ENCODE peak calls at places on chromosome 15, in four cellular contexts. One of them, this sample, is unnamed.

GRCh38 chr15:28989896-28990295 is 104.1 kb downstream of the APBA2 start:
- DNase-seq in NCI-H1417: no peak
- DNase-seq in stimulated activated CD8-positive, alpha-beta memory T cell treated with anti-CD3 and anti-CD28 coated beads, Interleukin-4, amount 100 ng/mL, for 24 hours: no peak
- DNase-seq in hepatic stellate cell: no peak
- DNase-seq in this sample: no peak

GRCh38 chr15:90266061-90266431 is 574 bp downstream of the NGRN start:
- DNase-seq in stimulated activated CD8-positive, alpha-beta memory T cell treated with anti-CD3 and anti-CD28 coated beads, Interleukin-4, amount 100 ng/mL, for 24 hours: peak
- DNase-seq in hepatic stellate cell: peak
- DNase-seq in NCI-H1417: peak
- DNase-seq in this sample: peak

GRCh38 chr15:84835661-84836384 is 18.7 kb downstream of the ALPK3 start:
- DNase-seq in stimulated activated CD8-positive, alpha-beta memory T cell treated with anti-CD3 and anti-CD28 coated beads, Interleukin-4, amount 100 ng/mL, for 24 hours: no peak
- DNase-seq in NCI-H1417: no peak
- DNase-seq in hepatic stellate cell: no peak
- DNase-seq in this sample: no peak

GRCh38 chr15:46636220-46636619 is 1001.4 kb downstream of the SQOR start:
- DNase-seq in hepatic stellate cell: no peak
- DNase-seq in NCI-H1417: no peak
- DNase-seq in stimulated activated CD8-positive, alpha-beta memory T cell treated with anti-CD3 and anti-CD28 coated beads, Interleukin-4, amount 100 ng/mL, for 24 hours: no peak
- DNase-seq in this sample: no peak

GRCh38 chr15:64883097-64883581 is 28.6 kb upstream of the ANKDD1A start:
- DNase-seq in NCI-H1417: no peak
- DNase-seq in hepatic stellate cell: no peak
- DNase-seq in stimulated activated CD8-positive, alpha-beta memory T cell treated with anti-CD3 and anti-CD28 coated beads, Interleukin-4, amount 100 ng/mL, for 24 hours: no peak
- DNase-seq in this sample: no peak

GRCh38 chr15:33871911-33872760 is 96.2 kb upstream of the CHRM5 start:
- DNase-seq in hepatic stellate cell: no peak
- DNase-seq in stimulated activated CD8-positive, alpha-beta memory T cell treated with anti-CD3 and anti-CD28 coated beads, Interleukin-4, amount 100 ng/mL, for 24 hours: no peak
- DNase-seq in NCI-H1417: peak
- DNase-seq in this sample: no peak

GRCh38 chr15:101510212-101511197 is 21.0 kb upstream of the PCSK6 start:
- DNase-seq in stimulated activated CD8-positive, alpha-beta memory T cell treated with anti-CD3 and anti-CD28 coated beads, Interleukin-4, amount 100 ng/mL, for 24 hours: no peak
- DNase-seq in NCI-H1417: no peak
- DNase-seq in hepatic stellate cell: no peak
- DNase-seq in this sample: no peak

GRCh38 chr15:68997050-68997449 is 17.4 kb upstream of the NOX5 start:
- DNase-seq in stimulated activated CD8-positive, alpha-beta memory T cell treated with anti-CD3 and anti-CD28 coated beads, Interleukin-4, amount 100 ng/mL, for 24 hours: no peak
- DNase-seq in NCI-H1417: no peak
- DNase-seq in hepatic stellate cell: no peak
- DNase-seq in this sample: no peak

GRCh38 chr15:25770031-25770430 is 93.1 kb downstream of the ATP10A start:
- DNase-seq in hepatic stellate cell: no peak
- DNase-seq in NCI-H1417: no peak
- DNase-seq in stimulated activated CD8-positive, alpha-beta memory T cell treated with anti-CD3 and anti-CD28 coated beads, Interleukin-4, amount 100 ng/mL, for 24 hours: no peak
- DNase-seq in this sample: no peak

GRCh38 chr15:76035593-76035992 is 23.4 kb upstream of the NRG4 start:
- DNase-seq in NCI-H1417: no peak
- DNase-seq in hepatic stellate cell: no peak
- DNase-seq in stimulated activated CD8-positive, alpha-beta memory T cell treated with anti-CD3 and anti-CD28 coated beads, Interleukin-4, amount 100 ng/mL, for 24 hours: no peak
- DNase-seq in this sample: no peak

GRCh38 chr15:29818141-29818540 is 4.1 kb downstream of the TJP1 start:
- DNase-seq in stimulated activated CD8-positive, alpha-beta memory T cell treated with anti-CD3 and anti-CD28 coated beads, Interleukin-4, amount 100 ng/mL, for 24 hours: no peak
- DNase-seq in NCI-H1417: no peak
- DNase-seq in hepatic stellate cell: no peak
- DNase-seq in this sample: no peak

GRCh38 chr15:79640206-79640605 is 208.1 kb downstream of the MINAR1 start:
- DNase-seq in NCI-H1417: no peak
- DNase-seq in hepatic stellate cell: peak
- DNase-seq in stimulated activated CD8-positive, alpha-beta memory T cell treated with anti-CD3 and anti-CD28 coated beads, Interleukin-4, amount 100 ng/mL, for 24 hours: no peak
- DNase-seq in this sample: peak

GRCh38 chr15:49270541-49271421 is 100.7 kb downstream of the GALK2 start:
- DNase-seq in stimulated activated CD8-positive, alpha-beta memory T cell treated with anti-CD3 and anti-CD28 coated beads, Interleukin-4, amount 100 ng/mL, for 24 hours: no peak
- DNase-seq in hepatic stellate cell: peak
- DNase-seq in NCI-H1417: no peak
- DNase-seq in this sample: no peak

GRCh38 chr15:51104512-51104911 is 9.8 kb upstream of the TNFAIP8L3 start:
- DNase-seq in NCI-H1417: no peak
- DNase-seq in stimulated activated CD8-positive, alpha-beta memory T cell treated with anti-CD3 and anti-CD28 coated beads, Interleukin-4, amount 100 ng/mL, for 24 hours: no peak
- DNase-seq in hepatic stellate cell: peak
- DNase-seq in this sample: no peak

GRCh38 chr15:81410318-81410753 is 36.3 kb upstream of the TMC3 start:
- DNase-seq in NCI-H1417: peak
- DNase-seq in hepatic stellate cell: peak
- DNase-seq in stimulated activated CD8-positive, alpha-beta memory T cell treated with anti-CD3 and anti-CD28 coated beads, Interleukin-4, amount 100 ng/mL, for 24 hours: no peak
- DNase-seq in this sample: peak

GRCh38 chr15:57591237-57591821 is 375 bp upstream of the MYZAP start:
- DNase-seq in hepatic stellate cell: no peak
- DNase-seq in NCI-H1417: no peak
- DNase-seq in stimulated activated CD8-positive, alpha-beta memory T cell treated with anti-CD3 and anti-CD28 coated beads, Interleukin-4, amount 100 ng/mL, for 24 hours: no peak
- DNase-seq in this sample: no peak

GRCh38 chr15:78969687-78970349 is 25.0 kb upstream of the CTSH start:
- DNase-seq in stimulated activated CD8-positive, alpha-beta memory T cell treated with anti-CD3 and anti-CD28 coated beads, Interleukin-4, amount 100 ng/mL, for 24 hours: no peak
- DNase-seq in NCI-H1417: no peak
- DNase-seq in hepatic stellate cell: no peak
- DNase-seq in this sample: no peak

GRCh38 chr15:70923311-70924080 is 30.9 kb downstream of the LRRC49 start:
- DNase-seq in NCI-H1417: no peak
- DNase-seq in hepatic stellate cell: no peak
- DNase-seq in stimulated activated CD8-positive, alpha-beta memory T cell treated with anti-CD3 and anti-CD28 coated beads, Interleukin-4, amount 100 ng/mL, for 24 hours: no peak
- DNase-seq in this sample: no peak

GRCh38 chr15:39434751-39435238 is 146.1 kb upstream of the THBS1 start:
- DNase-seq in NCI-H1417: no peak
- DNase-seq in stimulated activated CD8-positive, alpha-beta memory T cell treated with anti-CD3 and anti-CD28 coated beads, Interleukin-4, amount 100 ng/mL, for 24 hours: no peak
- DNase-seq in hepatic stellate cell: no peak
- DNase-seq in this sample: no peak

GRCh38 chr15:88938802-88939485 is 25.8 kb upstream of the MFGE8 start:
- DNase-seq in stimulated activated CD8-positive, alpha-beta memory T cell treated with anti-CD3 and anti-CD28 coated beads, Interleukin-4, amount 100 ng/mL, for 24 hours: no peak
- DNase-seq in NCI-H1417: no peak
- DNase-seq in hepatic stellate cell: no peak
- DNase-seq in this sample: no peak

GRCh38 chr15:81155375-81156218 is 21.5 kb downstream of the CFAP161 start:
- DNase-seq in stimulated activated CD8-positive, alpha-beta memory T cell treated with anti-CD3 and anti-CD28 coated beads, Interleukin-4, amount 100 ng/mL, for 24 hours: no peak
- DNase-seq in hepatic stellate cell: peak
- DNase-seq in NCI-H1417: no peak
- DNase-seq in this sample: peak

GRCh38 chr15:63374686-63375520 is 6.7 kb downstream of the CA12 start:
- DNase-seq in stimulated activated CD8-positive, alpha-beta memory T cell treated with anti-CD3 and anti-CD28 coated beads, Interleukin-4, amount 100 ng/mL, for 24 hours: no peak
- DNase-seq in NCI-H1417: no peak
- DNase-seq in hepatic stellate cell: peak
- DNase-seq in this sample: peak

GRCh38 chr15:91885054-91885453 is 31.5 kb downstream of the SLCO3A1 start:
- DNase-seq in stimulated activated CD8-positive, alpha-beta memory T cell treated with anti-CD3 and anti-CD28 coated beads, Interleukin-4, amount 100 ng/mL, for 24 hours: no peak
- DNase-seq in NCI-H1417: no peak
- DNase-seq in hepatic stellate cell: no peak
- DNase-seq in this sample: no peak

GRCh38 chr15:69468241-69469121 is 15.9 kb downstream of the RPLP1 start:
- DNase-seq in stimulated activated CD8-positive, alpha-beta memory T cell treated with anti-CD3 and anti-CD28 coated beads, Interleukin-4, amount 100 ng/mL, for 24 hours: peak
- DNase-seq in hepatic stellate cell: no peak
- DNase-seq in NCI-H1417: peak
- DNase-seq in this sample: no peak

GRCh38 chr15:100001405-100001804 is 268.2 kb upstream of the LYSMD4 start:
- DNase-seq in stimulated activated CD8-positive, alpha-beta memory T cell treated with anti-CD3 and anti-CD28 coated beads, Interleukin-4, amount 100 ng/mL, for 24 hours: no peak
- DNase-seq in NCI-H1417: no peak
- DNase-seq in hepatic stellate cell: no peak
- DNase-seq in this sample: no peak

GRCh38 chr15:64897345-64897985 is 14.2 kb upstream of the ANKDD1A start:
- DNase-seq in hepatic stellate cell: peak
- DNase-seq in stimulated activated CD8-positive, alpha-beta memory T cell treated with anti-CD3 and anti-CD28 coated beads, Interleukin-4, amount 100 ng/mL, for 24 hours: no peak
- DNase-seq in NCI-H1417: no peak
- DNase-seq in this sample: no peak

GRCh38 chr15:92902020-92902419 is 1.9 kb downstream of the CHD2 start:
- DNase-seq in stimulated activated CD8-positive, alpha-beta memory T cell treated with anti-CD3 and anti-CD28 coated beads, Interleukin-4, amount 100 ng/mL, for 24 hours: no peak
- DNase-seq in NCI-H1417: peak
- DNase-seq in hepatic stellate cell: no peak
- DNase-seq in this sample: no peak

GRCh38 chr15:82566690-82567089 is 26.4 kb upstream of the RPS17 start:
- DNase-seq in NCI-H1417: no peak
- DNase-seq in stimulated activated CD8-positive, alpha-beta memory T cell treated with anti-CD3 and anti-CD28 coated beads, Interleukin-4, amount 100 ng/mL, for 24 hours: no peak
- DNase-seq in hepatic stellate cell: peak
- DNase-seq in this sample: no peak

This sample was measured in HTR-8/SVneo.